ENCODE peak calls at places on chromosomes 6 and 20, in five cellular contexts. L is cardiac muscle cell; M is HCEC 1CT; Q is CD4-positive, alpha-beta T cell; K is ELR. B is an unnamed sample.

GRCh38 chr20:2558581-2559301 is 22.4 kb downstream of the TMC2 start:
- DNase-seq in L (peak), K (peak), Q (no peak), M (no peak), B (no peak)

GRCh38 chr20:63309261-63310071 is 16.5 kb downstream of the COL20A1 start:
- DNase-seq in L (peak), M (no peak), K (peak), Q (no peak), B (no peak)

GRCh38 chr6:142011156-142011555 is 121.6 kb upstream of the GJE1 start:
- DNase-seq in K (peak), Q (no peak), L (peak), M (peak), B (peak)

GRCh38 chr6:16097382-16098171 is 31.3 kb upstream of the MYLIP start:
- DNase-seq in M (no peak), L (no peak), Q (no peak), K (no peak), B (no peak)

GRCh38 chr6:46279874-46280273 is 109.1 kb upstream of the ENPP5 start:
- DNase-seq in K (no peak), Q (no peak), M (peak), L (peak), B (no peak)

GRCh38 chr20:64045346-64046011 is 4.0 kb downstream of the SOX18 start:
- DNase-seq in L (no peak), M (no peak), K (no peak), Q (no peak), B (no peak)

GRCh38 chr6:170037541-170038250 is 253.2 kb downstream of the DLL1 start:
- DNase-seq in L (peak), Q (no peak), K (no peak), M (no peak), B (no peak)

GRCh38 chr20:36284751-36285150 is 21.4 kb upstream of the DLGAP4 start:
- DNase-seq in M (no peak), K (no peak), L (no peak), Q (no peak), B (no peak)

GRCh38 chr6:127851197-127851596 is 49.7 kb downstream of the THEMIS start:
- DNase-seq in K (no peak), Q (no peak), L (no peak), M (no peak), B (peak)

GRCh38 chr20:34579936-34580587 is 21.5 kb downstream of the MAP1LC3A start:
- DNase-seq in M (no peak), K (peak), Q (no peak), L (no peak), B (peak)

GRCh38 chr6:151137441-151137984 is 102.3 kb upstream of the AKAP12 start:
- DNase-seq in Q (no peak), K (no peak), M (no peak), L (no peak), B (no peak)

GRCh38 chr6:80214436-80215022 is 108.1 kb downstream of the BCKDHB start:
- DNase-seq in Q (no peak), K (peak), L (peak), M (peak), B (peak)

GRCh38 chr6:73672290-73672689 is 18.5 kb upstream of the SLC17A5 start:
- DNase-seq in Q (no peak), K (no peak), M (no peak), L (no peak), B (no peak)

GRCh38 chr6:116017546-116018276 is 43.0 kb downstream of the FRK start:
- DNase-seq in M (no peak), L (no peak), Q (no peak), K (no peak), B (no peak)

GRCh38 chr20:33864324-33864963 is 53.3 kb downstream of the CHMP4B start:
- DNase-seq in L (no peak), K (no peak), Q (no peak), M (no peak), B (no peak)

B was measured in HFFc6.